ENCODE peak calls at places on chromosome 1, in eight cellular contexts. I, E, Y, K, B, D, H and O are unnamed samples.

GRCh38 chr1:53878492-53879105 is 11.0 kb downstream of the YIPF1 start:
- DNase-seq in Y (no peak), D (no peak), E (peak; percentile 35), H (peak; percentile 68), K (no peak), I (no peak), B (no peak), O (peak; percentile 30)

GRCh38 chr1:161193561-161194235 is 5.2 kb downstream of the ADAMTS4 start:
- DNase-seq in D (no peak), B (no peak), I (no peak), H (no peak), E (no peak), K (no peak), Y (peak; percentile 86), O (peak; percentile 86)

GRCh38 chr1:225911207-225912130 is 12.6 kb downstream of the PYCR2 start:
- DNase-seq in K (peak; percentile 74), Y (no peak), H (peak; percentile 88), B (peak; percentile 68), I (peak; percentile 68), D (peak; percentile 64), E (no peak), O (peak; percentile 52)

GRCh38 chr1:153260473-153260979 is 1.0 kb downstream of the LORICRIN start:
- DNase-seq in D (no peak), I (no peak), E (no peak), K (no peak), Y (no peak), H (no peak), B (no peak), O (no peak)

GRCh38 chr1:97144527-97144926 is 422.9 kb downstream of the PTBP2 start:
- DNase-seq in Y (no peak), D (no peak), H (no peak), K (no peak), I (no peak), E (no peak), B (no peak), O (no peak)

GRCh38 chr1:24481098-24481497 is 21.5 kb upstream of the RCAN3 start:
- DNase-seq in E (no peak), I (peak; percentile 34), B (no peak), Y (no peak), H (no peak), D (peak; percentile 36), K (peak; percentile 83), O (peak; percentile 13)

GRCh38 chr1:183101841-183102276 is 78.6 kb downstream of the LAMC1 start:
- DNase-seq in B (no peak), I (no peak), Y (no peak), K (peak; percentile 32), D (no peak), H (no peak), E (no peak), O (no peak)

GRCh38 chr1:161084205-161084988 is 5.0 kb downstream of the NECTIN4 start:
- DNase-seq in E (no peak), H (no peak), K (no peak), I (no peak), D (no peak), B (no peak), Y (no peak), O (no peak)

GRCh38 chr1:39489567-39490239 is 1.7 kb upstream of the BMP8A start:
- DNase-seq in K (no peak), I (no peak), Y (no peak), B (no peak), E (no peak), D (no peak), H (peak; percentile 36), O (no peak)

GRCh38 chr1:203169770-203170520 is 5.7 kb downstream of the MYBPH start:
- DNase-seq in H (no peak), B (no peak), Y (no peak), E (no peak), D (no peak), I (no peak), K (no peak), O (no peak)

GRCh38 chr1:234980657-234981396 is 147.8 kb downstream of the TOMM20 start:
- DNase-seq in B (no peak), Y (peak; percentile 41), K (peak; percentile 64), I (peak; percentile 50), E (no peak), D (peak; percentile 60), H (no peak), O (peak; percentile 31)

GRCh38 chr1:220119043-220119512 is 25.1 kb downstream of the IARS2 start:
- DNase-seq in E (no peak), I (no peak), H (no peak), K (no peak), B (no peak), Y (no peak), D (no peak), O (no peak)

GRCh38 chr1:163166886-163167555 is 35.7 kb downstream of the RGS5 start:
- DNase-seq in B (no peak), E (no peak), Y (no peak), K (no peak), D (no peak), H (peak; percentile 35), I (no peak), O (no peak)

GRCh38 chr1:36109041-36109679 is 15.9 kb downstream of the COL8A2 start:
- DNase-seq in I (no peak), K (no peak), E (no peak), D (no peak), Y (no peak), H (no peak), B (no peak), O (no peak)

GRCh38 chr1:27074175-27074780 is 61.6 kb upstream of the TENT5B start:
- DNase-seq in B (no peak), K (no peak), Y (no peak), I (no peak), E (no peak), D (no peak), H (no peak), O (no peak)

GRCh38 chr1:156033011-156033410 is 12.3 kb upstream of the SSR2 start:
- DNase-seq in D (no peak), E (no peak), Y (no peak), B (no peak), I (no peak), K (no peak), H (no peak), O (no peak)